ENCODE peak calls at places on chromosome 7, in eight cellular contexts. B is adrenal gland; R is T-helper 2 cell; H is stimulated activated CD4-positive, alpha-beta T cell treated with anti-CD3 and anti-CD28 coated beads, Interleukin-12 subunit alpha, Interleukin-12 subunit beta, amount 100 ng/mL, for 4 hours; G is choroid plexus epithelial cell; F is activated naive CD8-positive, alpha-beta T cell treated with anti-CD3 and anti-CD28 coated beads for 36 hours; J is HT-29; P is lower leg skin. E is an unnamed sample.

GRCh38 chr7:127391591-127392181 is 822 bp downstream of the ZNF800 start:
- DNase-seq in P (no peak), G (peak), J (no peak), R (no peak), F (peak), H (peak), B (peak), E (peak)

GRCh38 chr7:16668978-16669377 is 23.0 kb downstream of the BZW2 start:
- DNase-seq in P (no peak), R (no peak), H (no peak), F (no peak), B (no peak), G (peak), J (no peak), E (no peak)

GRCh38 chr7:894927-895450 is 18.6 kb downstream of the GET4 start:
- DNase-seq in B (no peak), R (no peak), H (no peak), G (no peak), P (no peak), J (no peak), F (no peak), E (no peak)

GRCh38 chr7:158327571-158328180 is 259.9 kb downstream of the PTPRN2 start:
- DNase-seq in J (no peak), G (no peak), R (no peak), P (no peak), F (no peak), H (no peak), B (no peak), E (no peak)

GRCh38 chr7:30548762-30549344 is 44.2 kb upstream of the GGCT start:
- DNase-seq in G (peak), B (peak), R (no peak), F (peak), H (peak), P (no peak), J (peak), E (peak)

GRCh38 chr7:67343114-67343513 is 346.5 kb downstream of the TYW1 start:
- DNase-seq in H (no peak), G (no peak), B (no peak), P (peak), F (no peak), J (no peak), R (no peak), E (no peak)

GRCh38 chr7:5477126-5477525 is 53.5 kb upstream of the TNRC18 start:
- DNase-seq in G (no peak), P (no peak), F (no peak), J (no peak), R (no peak), H (no peak), B (no peak), E (no peak)

GRCh38 chr7:134941947-134942346 is 44.4 kb upstream of the AGBL3 start:
- DNase-seq in H (no peak), B (no peak), G (peak), P (no peak), F (no peak), J (no peak), R (no peak), E (no peak)

GRCh38 chr7:120718361-120718760 is 139.6 kb downstream of the TSPAN12 start:
- DNase-seq in J (no peak), F (no peak), G (no peak), H (no peak), P (no peak), R (no peak), B (no peak), E (no peak)

GRCh38 chr7:45171946-45172345 is 14.4 kb downstream of the RAMP3 start:
- DNase-seq in H (no peak), J (no peak), F (no peak), P (no peak), G (no peak), R (no peak), B (no peak), E (no peak)

GRCh38 chr7:102834466-102834865 is 78.3 kb upstream of the LRRC17 start:
- DNase-seq in J (no peak), H (no peak), R (no peak), F (no peak), P (no peak), B (no peak), G (no peak), E (no peak)

GRCh38 chr7:67371429-67372305 is 375.0 kb downstream of the TYW1 start:
- DNase-seq in G (peak), J (peak), F (peak), P (no peak), B (peak), H (peak), R (no peak), E (peak)

GRCh38 chr7:17697128-17697881 is 243.0 kb downstream of the SNX13 start:
- DNase-seq in G (no peak), F (no peak), J (no peak), R (no peak), H (no peak), B (no peak), P (no peak), E (no peak)

GRCh38 chr7:138864667-138865066 is 66.7 kb upstream of the ATP6V0A4 start:
- DNase-seq in R (no peak), J (no peak), B (no peak), G (peak), F (no peak), H (no peak), P (no peak), E (peak)

E was measured in Calu3.